ENCODE peak calls at places on chromosome X, in six cellular contexts. H is kidney glomerular epithelial cell; V is fibroblast of lung; K is ELR; R is stimulated activated CD4-positive, alpha-beta T cell treated with anti-CD3 and anti-CD28 coated beads, Interleukin-15, amount 100 ng/mL, for 24 hours; N is breast epithelium. F is an unnamed sample.

GRCh38 chrX:68868316-68868715 is 39.5 kb downstream of the EFNB1 start:
- DNase-seq in H (no peak), V (peak; percentile 56), K (no peak), R (no peak), N (no peak), F (no peak)

GRCh38 chrX:40278340-40279090 is 180.8 kb upstream of the BCOR start:
- DNase-seq in H (no peak), V (peak; percentile 71), K (no peak), R (peak; percentile 45), N (no peak), F (no peak)

GRCh38 chrX:119459181-119459580 is 9.1 kb upstream of the SLC25A5 start:
- DNase-seq in H (no peak), V (no peak), K (peak; percentile 51), R (no peak), N (no peak), F (no peak)

GRCh38 chrX:98067611-98068010 is 1183.9 kb downstream of the RPA4 start:
- DNase-seq in H (no peak), V (peak; percentile 40), K (no peak), R (no peak), N (no peak), F (no peak)

GRCh38 chrX:94908171-94908570 is 1234.2 kb downstream of the FAM133A start:
- DNase-seq in H (no peak), V (no peak), K (no peak), R (no peak), N (no peak), F (no peak)

GRCh38 chrX:68807818-68808217 is 21.0 kb upstream of the EFNB1 start:
- DNase-seq in H (no peak), V (no peak), K (peak; percentile 46), R (no peak), N (no peak), F (no peak)

GRCh38 chrX:134625315-134625718 is 33.0 kb downstream of the PLAC1 start:
- DNase-seq in H (no peak), V (peak; percentile 69), K (no peak), R (peak; percentile 5), N (no peak), F (peak; percentile 18)

GRCh38 chrX:100654256-100654655 is 10.3 kb downstream of the SRPX2 start:
- DNase-seq in H (no peak), V (no peak), K (peak; percentile 44), R (no peak), N (no peak), F (no peak)